ENCODE peak calls at places on chromosomes 13 and 19, in seven cellular contexts. C is NCI-H2081; T is GM10248; P is stimulated activated CD4-positive, alpha-beta T cell treated with anti-CD3 and anti-CD28 coated beads, Interleukin-15, amount 100 ng/mL, for 24 hours; B is body of pancreas; X is AML-193; K is HCT116. S is an unnamed sample.

GRCh38 chr13:47004022-47004421 is 107.2 kb upstream of the HTR2A start:
- DNase-seq in C (no peak), P (no peak), X (no peak), K (no peak), T (no peak), B (no peak), S (no peak)

GRCh38 chr19:39506944-39507714 is 7.8 kb upstream of the SELENOV start:
- DNase-seq in C (peak), B (peak), X (no peak), T (peak), P (peak), K (no peak), S (no peak)

GRCh38 chr19:9620842-9621155 is 233 bp downstream of the ZNF561 start:
- DNase-seq in B (no peak), P (no peak), C (no peak), T (no peak), X (peak), K (no peak), S (no peak)

GRCh38 chr13:36453518-36453917 is 21.2 kb downstream of the CCNA1 start:
- DNase-seq in B (no peak), C (no peak), K (no peak), P (no peak), X (peak), T (no peak), S (no peak)

GRCh38 chr19:58563034-58563573 is 4.7 kb upstream of the UBE2M start:
- DNase-seq in X (no peak), K (no peak), P (peak), T (peak), C (no peak), B (peak), S (no peak)

GRCh38 chr13:32887617-32888016 is 128.6 kb upstream of the KL start:
- DNase-seq in T (no peak), K (no peak), C (no peak), B (no peak), X (no peak), P (no peak), S (no peak)

GRCh38 chr19:2775556-2776430 is 7.3 kb downstream of the SGTA start:
- DNase-seq in P (peak), K (no peak), B (peak), C (no peak), X (peak), T (peak), S (peak)

GRCh38 chr19:30309983-30310805 is 62.0 kb upstream of the ZNF536 start:
- DNase-seq in B (no peak), T (no peak), P (no peak), C (no peak), K (no peak), X (no peak), S (no peak)

GRCh38 chr19:5934779-5935472 is 20.9 kb downstream of the CAPS start:
- DNase-seq in K (no peak), B (no peak), P (no peak), X (no peak), T (no peak), C (no peak), S (no peak)

GRCh38 chr13:42394361-42395065 is 122.6 kb downstream of the AKAP11 start:
- DNase-seq in C (no peak), P (no peak), B (no peak), K (no peak), X (no peak), T (no peak), S (no peak)

GRCh38 chr13:101691326-101691725 is 238.9 kb downstream of the ITGBL1 start:
- DNase-seq in B (no peak), X (no peak), T (no peak), C (peak), K (no peak), P (no peak), S (no peak)

GRCh38 chr19:4456843-4457653 is 546 bp downstream of the UBXN6 start:
- DNase-seq in K (no peak), X (no peak), P (peak), B (peak), T (peak), C (no peak), S (no peak)

GRCh38 chr19:6887326-6887725 is at the start of gene ADGRE1:
- DNase-seq in K (no peak), P (peak), T (no peak), B (no peak), X (peak), C (no peak), S (no peak)

GRCh38 chr13:33441015-33441414 is 155.5 kb upstream of the STARD13 start:
- DNase-seq in B (peak), X (peak), K (peak), T (no peak), P (no peak), C (no peak), S (peak)

GRCh38 chr19:32566246-32566830 is 14.7 kb upstream of the PDCD5 start:
- DNase-seq in T (no peak), X (no peak), K (no peak), P (no peak), B (no peak), C (no peak), S (no peak)

GRCh38 chr13:80334582-80335260 is 6.2 kb downstream of the SPRY2 start:
- DNase-seq in K (no peak), C (no peak), B (no peak), P (no peak), X (no peak), T (no peak), S (no peak)

GRCh38 chr19:33383722-33384292 is 10.3 kb downstream of the CEBPG start:
- DNase-seq in K (no peak), X (no peak), T (no peak), C (no peak), B (no peak), P (no peak), S (no peak)

GRCh38 chr13:43307921-43308433 is 284.6 kb downstream of the DNAJC15 start:
- DNase-seq in K (no peak), P (no peak), T (peak), B (peak), C (peak), X (no peak), S (peak)

GRCh38 chr13:75489502-75490263 is 7.7 kb upstream of the TBC1D4 start:
- DNase-seq in C (no peak), K (no peak), B (peak), X (peak), P (no peak), T (peak), S (no peak)

GRCh38 chr13:78061806-78062205 is 143.2 kb upstream of the EDNRB start:
- DNase-seq in X (no peak), T (no peak), P (no peak), C (no peak), K (no peak), B (no peak), S (no peak)

GRCh38 chr19:51571599-51571998 is 516 bp downstream of the ZNF175 start:
- DNase-seq in P (no peak), T (no peak), K (no peak), X (no peak), B (no peak), C (no peak), S (no peak)

GRCh38 chr19:10749435-10750384 is 31.8 kb downstream of the DNM2 start:
- DNase-seq in B (peak), K (no peak), C (no peak), X (no peak), T (no peak), P (no peak), S (no peak)

GRCh38 chr19:7550987-7551761 is 15.7 kb downstream of the PNPLA6 start:
- DNase-seq in X (no peak), K (peak), P (peak), B (peak), C (peak), T (peak), S (no peak)

GRCh38 chr13:112704634-112705145 is 14.9 kb downstream of the ATP11A start:
- DNase-seq in K (no peak), C (no peak), T (no peak), B (peak), P (no peak), X (no peak), S (no peak)

GRCh38 chr19:54106716-54107115 is 4.1 kb downstream of the NDUFA3 start:
- DNase-seq in C (no peak), P (no peak), B (no peak), K (no peak), T (no peak), X (no peak), S (no peak)

GRCh38 chr13:38785047-38785446 is 98.2 kb downstream of the FREM2 start:
- DNase-seq in K (no peak), C (no peak), T (no peak), P (no peak), X (no peak), B (no peak), S (no peak)

S was measured in epithelial cell of proximal tubule.